ENCODE peak calls at places on chromosomes 5 and 9, in six cellular contexts. F, B, J, R, C and O are unnamed samples.

GRCh38 chr9:121226186-121226585 is 24.5 kb upstream of the RAB14 start:
- DNase-seq in B (no peak), R (no peak), F (no peak), C (no peak), J (no peak), O (no peak)

GRCh38 chr5:159183247-159183646 is 26.1 kb downstream of the RNF145 start:
- DNase-seq in R (no peak), B (no peak), C (no peak), F (no peak), J (no peak), O (no peak)

GRCh38 chr5:169803077-169803981 is 166.3 kb downstream of the DOCK2 start:
- DNase-seq in J (no peak), R (no peak), F (no peak), B (no peak), C (peak; percentile 55), O (peak; percentile 47)

GRCh38 chr5:82167372-82167771 is 110.8 kb downstream of the RPS23 start:
- DNase-seq in J (no peak), R (no peak), B (no peak), F (no peak), C (no peak), O (no peak)

GRCh38 chr9:2494571-2494970 is 127.0 kb upstream of the VLDLR start:
- DNase-seq in F (no peak), R (no peak), B (no peak), C (no peak), J (no peak), O (peak; percentile 87)

GRCh38 chr5:98349251-98349989 is 424.0 kb upstream of the RGMB start:
- DNase-seq in B (no peak), R (peak; percentile 61), C (no peak), F (no peak), J (no peak), O (no peak)

GRCh38 chr9:107749787-107750444 is 260.3 kb upstream of the KLF4 start:
- DNase-seq in R (no peak), J (no peak), B (peak; percentile 75), F (no peak), C (peak; percentile 94), O (peak; percentile 76)

GRCh38 chr9:71895122-71895521 is 15.9 kb downstream of the ABHD17B start:
- DNase-seq in B (no peak), R (no peak), J (no peak), C (no peak), F (no peak), O (no peak)

GRCh38 chr9:131817627-131818026 is 77.8 kb upstream of the RAPGEF1 start:
- DNase-seq in F (no peak), C (no peak), J (no peak), R (no peak), B (no peak), O (no peak)

GRCh38 chr5:116440329-116440895 is 134.2 kb downstream of the SEMA6A start:
- DNase-seq in J (no peak), R (no peak), F (no peak), C (no peak), B (no peak), O (no peak)

GRCh38 chr9:115877852-115878450 is 275.6 kb upstream of the PAPPA start:
- DNase-seq in B (no peak), F (no peak), C (no peak), R (no peak), J (no peak), O (no peak)

GRCh38 chr5:4130819-4131218 is 535.2 kb downstream of the IRX1 start:
- DNase-seq in F (no peak), C (no peak), J (no peak), R (no peak), B (no peak), O (peak; percentile 72)

GRCh38 chr5:157680239-157680638 is 8.9 kb downstream of the C5orf52 start:
- DNase-seq in R (no peak), J (no peak), C (no peak), F (no peak), B (no peak), O (no peak)

GRCh38 chr5:39652036-39652435 is 227.3 kb upstream of the DAB2 start:
- DNase-seq in J (no peak), C (no peak), B (no peak), F (no peak), R (no peak), O (no peak)

GRCh38 chr9:81456431-81456970 is 232.8 kb downstream of the TLE1 start:
- DNase-seq in R (no peak), F (no peak), J (no peak), B (no peak), C (no peak), O (no peak)

GRCh38 chr5:81080809-81081460 is 120.8 kb downstream of the RASGRF2 start:
- DNase-seq in F (no peak), J (no peak), B (no peak), C (no peak), R (no peak), O (no peak)

GRCh38 chr5:100584069-100584468 is 48.9 kb downstream of the FAM174A start:
- DNase-seq in F (no peak), R (peak; percentile 43), B (no peak), C (no peak), J (peak; percentile 6), O (no peak)

GRCh38 chr9:121483473-121484031 is 16.1 kb downstream of the GGTA1 start:
- DNase-seq in F (no peak), B (no peak), J (no peak), C (no peak), R (no peak), O (no peak)

GRCh38 chr5:170470808-170471404 is 32.9 kb upstream of the KCNIP1 start:
- DNase-seq in F (no peak), J (no peak), R (no peak), B (no peak), C (no peak), O (no peak)

GRCh38 chr5:149399775-149400174 is 20.7 kb upstream of the IL17B start:
- DNase-seq in R (no peak), C (no peak), J (no peak), F (no peak), B (no peak), O (peak; percentile 36)